ENCODE peak calls at places on chromosomes 11 and 22, in four cellular contexts. One of them, this sample, is unnamed.

GRCh38 chr22:42869888-42870480 is 12.9 kb upstream of the ARFGAP3 start:
- DNase-seq in caudate nucleus: no peak
- DNase-seq in NCI-H1105 treated with DMSO at 0.1 percent for 48 hours: no peak
- DNase-seq in NCI-H1417: no peak
- DNase-seq in this sample: no peak

GRCh38 chr11:69035959-69036340 is 12.8 kb upstream of the TPCN2 start:
- DNase-seq in NCI-H1417: no peak
- DNase-seq in NCI-H1105 treated with DMSO at 0.1 percent for 48 hours: no peak
- DNase-seq in caudate nucleus: no peak
- DNase-seq in this sample: no peak

GRCh38 chr11:86678823-86679222 is 6.4 kb upstream of the ME3 start:
- DNase-seq in NCI-H1417: no peak
- DNase-seq in caudate nucleus: no peak
- DNase-seq in NCI-H1105 treated with DMSO at 0.1 percent for 48 hours: no peak
- DNase-seq in this sample: no peak

GRCh38 chr22:46193898-46194310 is 43.6 kb downstream of the PPARA start:
- DNase-seq in NCI-H1105 treated with DMSO at 0.1 percent for 48 hours: no peak
- DNase-seq in NCI-H1417: no peak
- DNase-seq in caudate nucleus: no peak
- DNase-seq in this sample: no peak

GRCh38 chr11:35619754-35620640 is 1.7 kb downstream of the FJX1 start:
- DNase-seq in NCI-H1105 treated with DMSO at 0.1 percent for 48 hours: peak
- DNase-seq in NCI-H1417: peak
- DNase-seq in caudate nucleus: no peak
- DNase-seq in this sample: peak

GRCh38 chr11:86499723-86500129 is 125.0 kb downstream of the CCDC81 start:
- DNase-seq in caudate nucleus: no peak
- DNase-seq in NCI-H1105 treated with DMSO at 0.1 percent for 48 hours: no peak
- DNase-seq in NCI-H1417: no peak
- DNase-seq in this sample: peak

GRCh38 chr11:115222218-115222862 is 281.9 kb downstream of the CADM1 start:
- DNase-seq in NCI-H1105 treated with DMSO at 0.1 percent for 48 hours: peak
- DNase-seq in NCI-H1417: peak
- DNase-seq in caudate nucleus: no peak
- DNase-seq in this sample: peak

GRCh38 chr11:33869511-33870422 is 22.1 kb downstream of the LMO2 start:
- DNase-seq in caudate nucleus: no peak
- DNase-seq in NCI-H1417: peak
- DNase-seq in NCI-H1105 treated with DMSO at 0.1 percent for 48 hours: peak
- DNase-seq in this sample: no peak